ENCODE peak calls at places on chromosomes 11 and 22, in six cellular contexts. G is fibroblast of lung; J is stimulated activated CD4-positive, alpha-beta T cell treated with anti-CD3 and anti-CD28 coated beads, Interleukin-4, amount 100 ng/mL, for 1 hour; E is left ventricle myocardium superior; N is NCI-H345; Q is GM20000. S is an unnamed sample.

GRCh38 chr11:130217133-130217631 is 57.6 kb downstream of the ST14 start:
- DNase-seq in G (no peak), J (no peak), E (no peak), N (no peak), Q (no peak), S (no peak)

GRCh38 chr11:66787934-66788758 is 55.1 kb upstream of the RCE1 start:
- DNase-seq in G (no peak), J (no peak), E (no peak), N (no peak), Q (no peak), S (no peak)

GRCh38 chr11:8192016-8192895 is 23.4 kb upstream of the RIC3 start:
- DNase-seq in G (peak), J (peak), E (peak), N (peak), Q (peak), S (peak)

GRCh38 chr22:42621505-42622002 is 6.9 kb upstream of the POLDIP3 start:
- DNase-seq in G (peak), J (peak), E (peak), N (peak), Q (peak), S (no peak)

GRCh38 chr22:48547971-48548370 is 1279.7 kb downstream of the BRD1 start:
- DNase-seq in G (no peak), J (no peak), E (no peak), N (no peak), Q (no peak), S (no peak)

GRCh38 chr22:29073618-29074275 is 912 bp downstream of the KREMEN1 start:
- DNase-seq in G (peak), J (peak), E (peak), N (no peak), Q (no peak), S (no peak)

GRCh38 chr11:85682330-85683305 is 3.4 kb downstream of the CCDC89 start:
- DNase-seq in G (peak), J (peak), E (peak), N (peak), Q (peak), S (no peak)

GRCh38 chr11:61102667-61103491 is 590 bp downstream of the CD5 start:
- DNase-seq in G (no peak), J (no peak), E (no peak), N (no peak), Q (no peak), S (no peak)

GRCh38 chr11:1751521-1751921 is 1.1 kb upstream of the IFITM10 start:
- DNase-seq in G (no peak), J (no peak), E (peak), N (no peak), Q (peak), S (no peak)

GRCh38 chr11:118263694-118264567 is at the start of gene MPZL2:
- DNase-seq in G (no peak), J (peak), E (peak), N (no peak), Q (no peak), S (no peak)

GRCh38 chr11:101187748-101188147 is 58.1 kb upstream of the PGR start:
- DNase-seq in G (no peak), J (no peak), E (no peak), N (no peak), Q (no peak), S (no peak)

GRCh38 chr11:46826310-46827044 is 19.6 kb downstream of the CKAP5 start:
- DNase-seq in G (peak), J (peak), E (peak), N (peak), Q (peak), S (no peak)

GRCh38 chr22:29339381-29340235 is 24.1 kb upstream of the RASL10A start:
- DNase-seq in G (no peak), J (no peak), E (no peak), N (no peak), Q (no peak), S (no peak)

GRCh38 chr22:36743011-36743410 is 32.9 kb downstream of the IFT27 start:
- DNase-seq in G (no peak), J (no peak), E (no peak), N (no peak), Q (no peak), S (no peak)

GRCh38 chr11:106917973-106918372 is 100.3 kb downstream of the GUCY1A2 start:
- DNase-seq in G (no peak), J (no peak), E (no peak), N (no peak), Q (peak), S (no peak)

GRCh38 chr22:22487869-22488597 is 20.5 kb downstream of the ZNF280B start:
- DNase-seq in G (no peak), J (no peak), E (no peak), N (no peak), Q (no peak), S (no peak)

GRCh38 chr11:73869234-73869949 is 7.3 kb downstream of the COA4 start:
- DNase-seq in G (peak), J (no peak), E (no peak), N (no peak), Q (no peak), S (no peak)

GRCh38 chr22:31574015-31574670 is 77.8 kb downstream of the SFI1 start:
- DNase-seq in G (no peak), J (no peak), E (no peak), N (no peak), Q (no peak), S (no peak)

GRCh38 chr22:29912605-29913398 is 29.8 kb downstream of the MTMR3 start:
- DNase-seq in G (peak), J (no peak), E (no peak), N (no peak), Q (no peak), S (peak)

GRCh38 chr22:43345761-43346261 is 2.6 kb upstream of the SCUBE1 start:
- DNase-seq in G (no peak), J (no peak), E (no peak), N (no peak), Q (peak), S (no peak)

GRCh38 chr11:111298466-111299110 is at the start of gene POU2AF3:
- DNase-seq in G (no peak), J (no peak), E (no peak), N (no peak), Q (no peak), S (no peak)

GRCh38 chr11:103537904-103538502 is 428.8 kb downstream of the DYNC2H1 start:
- DNase-seq in G (no peak), J (no peak), E (no peak), N (no peak), Q (no peak), S (no peak)

GRCh38 chr11:104060820-104061219 is 24.4 kb downstream of the DDI1 start:
- DNase-seq in G (no peak), J (no peak), E (no peak), N (no peak), Q (no peak), S (no peak)

GRCh38 chr11:96456111-96456510 is 66.3 kb downstream of the JRKL start:
- DNase-seq in G (no peak), J (no peak), E (no peak), N (no peak), Q (no peak), S (no peak)

GRCh38 chr11:5204787-5205186 is 4.3 kb upstream of the OR51V1 start:
- DNase-seq in G (peak), J (no peak), E (no peak), N (peak), Q (peak), S (peak)

GRCh38 chr11:119377112-119377901 is 4.2 kb downstream of the USP2 start:
- DNase-seq in G (no peak), J (no peak), E (peak), N (no peak), Q (no peak), S (no peak)

GRCh38 chr22:39995346-39996252 is 845 bp downstream of the FAM83F start:
- DNase-seq in G (no peak), J (no peak), E (no peak), N (no peak), Q (no peak), S (no peak)

GRCh38 chr22:37739000-37739399 is 42.2 kb downstream of the TRIOBP start:
- DNase-seq in G (peak), J (no peak), E (peak), N (no peak), Q (no peak), S (no peak)

GRCh38 chr11:2385156-2386151 is 8.3 kb downstream of the CD81 start:
- DNase-seq in G (no peak), J (no peak), E (no peak), N (no peak), Q (peak), S (no peak)

GRCh38 chr11:534197-534591 is 1.2 kb downstream of the HRAS start:
- DNase-seq in G (no peak), J (no peak), E (peak), N (no peak), Q (no peak), S (no peak)

GRCh38 chr11:69339041-69339733 is 45.2 kb downstream of the MYEOV start:
- DNase-seq in G (no peak), J (no peak), E (no peak), N (no peak), Q (no peak), S (no peak)

GRCh38 chr22:19772422-19772672 is 11.8 kb downstream of the TBX1 start:
- DNase-seq in G (no peak), J (no peak), E (no peak), N (no peak), Q (no peak), S (no peak)

GRCh38 chr11:976431-977160 is 50.9 kb downstream of the AP2A2 start:
- DNase-seq in G (peak), J (no peak), E (no peak), N (no peak), Q (no peak), S (no peak)

GRCh38 chr11:102421262-102421661 is 31.3 kb downstream of the TMEM123 start:
- DNase-seq in G (no peak), J (no peak), E (no peak), N (peak), Q (no peak), S (no peak)

GRCh38 chr22:48153726-48154125 is 1391.3 kb downstream of the TBC1D22A start:
- DNase-seq in G (no peak), J (no peak), E (no peak), N (peak), Q (no peak), S (no peak)

GRCh38 chr22:44538518-44539315 is 40.7 kb upstream of the RTL6 start:
- DNase-seq in G (no peak), J (no peak), E (no peak), N (no peak), Q (no peak), S (no peak)

GRCh38 chr11:90635145-90635544 is 412.3 kb upstream of the CHORDC1 start:
- DNase-seq in G (no peak), J (no peak), E (no peak), N (no peak), Q (no peak), S (no peak)

GRCh38 chr22:26045855-26046254 is 123.4 kb upstream of the SEZ6L start:
- DNase-seq in G (no peak), J (no peak), E (no peak), N (no peak), Q (no peak), S (no peak)

S was measured in smooth muscle cell of the brain vasculature.